ENCODE peak calls at places on chromosomes 7 and 10, in seven cellular contexts. H is ascending aorta, U is AG20443, G is gastrocnemius medialis, B is chondrocyte, F is Ammon's horn, A is cardiac fibroblast. Y is an unnamed sample.
A peak's percentile ranks its signal among the peaks of the same experiment; 100 is the strongest.

GRCh38 chr10:125004571-125005311 is 62.8 kb downstream of the ZRANB1 start:
- DNase-seq in H (peak; percentile 58), U (no peak), G (no peak), B (peak; percentile 89), F (no peak), A (no peak), Y (peak; percentile 54)

GRCh38 chr10:116752563-116752962 is 10.2 kb upstream of the HSPA12A start:
- DNase-seq in H (no peak), U (no peak), G (no peak), B (no peak), F (no peak), A (peak; percentile 33), Y (no peak)

GRCh38 chr10:96667401-96667800 is 52.9 kb downstream of the PIK3AP1 start:
- DNase-seq in H (no peak), U (no peak), G (no peak), B (no peak), F (no peak), A (no peak), Y (no peak)

GRCh38 chr10:82037076-82037475 is 162.1 kb downstream of the NRG3 start:
- DNase-seq in H (no peak), U (no peak), G (no peak), B (no peak), F (peak; percentile 88), A (no peak), Y (no peak)

GRCh38 chr10:99435986-99436633 is 5.7 kb upstream of the GOT1 start:
- DNase-seq in H (no peak), U (peak; percentile 33), G (no peak), B (no peak), F (peak; percentile 74), A (peak; percentile 71), Y (no peak)

GRCh38 chr7:12747687-12748306 is 60.4 kb downstream of the ARL4A start:
- DNase-seq in H (no peak), U (no peak), G (no peak), B (no peak), F (no peak), A (peak; percentile 77), Y (no peak)

GRCh38 chr7:105808703-105809590 is 67.5 kb downstream of the ATXN7L1 start:
- DNase-seq in H (no peak), U (peak; percentile 57), G (no peak), B (no peak), F (peak; percentile 37), A (peak; percentile 81), Y (peak; percentile 89)

GRCh38 chr10:6722616-6723004 is 142.5 kb upstream of the PRKCQ start:
- DNase-seq in H (no peak), U (peak; percentile 30), G (no peak), B (no peak), F (no peak), A (peak; percentile 35), Y (no peak)

GRCh38 chr7:138564365-138564764 is 104.3 kb downstream of the TRIM24 start:
- DNase-seq in H (no peak), U (no peak), G (no peak), B (no peak), F (no peak), A (no peak), Y (no peak)

GRCh38 chr7:55369427-55369826 is 4.3 kb downstream of the LANCL2 start:
- DNase-seq in H (no peak), U (peak; percentile 70), G (no peak), B (no peak), F (no peak), A (peak; percentile 96), Y (no peak)

GRCh38 chr10:71927669-71928592 is 36.3 kb upstream of the CHST3 start:
- DNase-seq in H (no peak), U (peak; percentile 43), G (no peak), B (no peak), F (no peak), A (peak; percentile 31), Y (no peak)

GRCh38 chr10:48645600-48645999 is 39.1 kb upstream of the WDFY4 start:
- DNase-seq in H (no peak), U (no peak), G (no peak), B (no peak), F (no peak), A (no peak), Y (no peak)

GRCh38 chr10:73253226-73253557 is 748 bp upstream of the MRPS16 start:
- DNase-seq in H (no peak), U (no peak), G (no peak), B (no peak), F (no peak), A (no peak), Y (no peak)

GRCh38 chr10:83165164-83165563 is 974.1 kb upstream of the GHITM start:
- DNase-seq in H (no peak), U (no peak), G (no peak), B (no peak), F (peak; percentile 18), A (no peak), Y (no peak)

GRCh38 chr10:69839696-69840345 is 38.1 kb downstream of the COL13A1 start:
- DNase-seq in H (no peak), U (peak; percentile 92), G (no peak), B (no peak), F (no peak), A (peak; percentile 78), Y (no peak)

GRCh38 chr10:79452174-79452611 is 6.8 kb upstream of the ZCCHC24 start:
- DNase-seq in H (no peak), U (no peak), G (no peak), B (no peak), F (no peak), A (no peak), Y (peak; percentile 53)

GRCh38 chr7:64618785-64619456 is 47.0 kb upstream of the ZNF107 start:
- DNase-seq in H (no peak), U (peak; percentile 44), G (peak; percentile 6), B (no peak), F (peak; percentile 72), A (peak; percentile 78), Y (no peak)

GRCh38 chr10:50335397-50335796 is 84.1 kb upstream of the ASAH2 start:
- DNase-seq in H (no peak), U (no peak), G (no peak), B (no peak), F (no peak), A (no peak), Y (no peak)

GRCh38 chr7:55052081-55052480 is 33.3 kb downstream of the EGFR start:
- DNase-seq in H (no peak), U (peak; percentile 43), G (no peak), B (no peak), F (no peak), A (peak; percentile 93), Y (no peak)

GRCh38 chr7:75937958-75938786 is 23.2 kb downstream of the POR start:
- DNase-seq in H (peak; percentile 81), U (peak; percentile 92), G (peak; percentile 78), B (no peak), F (peak; percentile 88), A (peak; percentile 90), Y (no peak)